ENCODE peak calls at places on chromosomes 1 and 21, in eight cellular contexts. O is brain microvascular endothelial cell, B is dorsolateral prefrontal cortex, N is NB4, R is AG04450, Y is fibroblast of the aortic adventitia, M is cardiac fibroblast, L is astrocyte. T is an unnamed sample.

GRCh38 chr21:45088729-45089128 is 14.3 kb downstream of the ADARB1 start:
- DNase-seq in O (no peak), B (no peak), N (no peak), R (no peak), Y (no peak), M (no peak), L (no peak), T (no peak)

GRCh38 chr1:117093091-117093534 is 28.4 kb downstream of the TRIM45 start:
- DNase-seq in O (peak), B (no peak), N (no peak), R (peak), Y (peak), M (peak), L (peak), T (peak)

GRCh38 chr21:37339527-37339889 is 27.1 kb upstream of the DYRK1A start:
- DNase-seq in O (no peak), B (no peak), N (no peak), R (no peak), Y (peak), M (peak), L (no peak), T (no peak)

GRCh38 chr1:38502772-38503171 is 356.8 kb downstream of the RRAGC start:
- DNase-seq in O (no peak), B (no peak), N (peak), R (no peak), Y (no peak), M (peak), L (no peak), T (no peak)

GRCh38 chr21:15752763-15753407 is 23.1 kb downstream of the USP25 start:
- DNase-seq in O (no peak), B (no peak), N (no peak), R (no peak), Y (no peak), M (no peak), L (no peak), T (no peak)

GRCh38 chr1:90724926-90725325 is 7.8 kb upstream of the BARHL2 start:
- DNase-seq in O (no peak), B (no peak), N (no peak), R (no peak), Y (no peak), M (no peak), L (no peak), T (no peak)

GRCh38 chr1:31934706-31935629 is 3.2 kb downstream of the PTP4A2 start:
- DNase-seq in O (no peak), B (no peak), N (peak), R (no peak), Y (peak), M (peak), L (peak), T (peak)

GRCh38 chr1:93459126-93459525 is 11.2 kb downstream of the FNBP1L start:
- DNase-seq in O (no peak), B (no peak), N (no peak), R (no peak), Y (no peak), M (no peak), L (peak), T (peak)

GRCh38 chr1:200850554-200850953 is 22.2 kb upstream of the GPR25 start:
- DNase-seq in O (no peak), B (no peak), N (no peak), R (no peak), Y (no peak), M (no peak), L (no peak), T (no peak)

GRCh38 chr1:214460304-214460916 is 91.0 kb downstream of the PTPN14 start:
- DNase-seq in O (no peak), B (no peak), N (no peak), R (no peak), Y (no peak), M (no peak), L (no peak), T (no peak)

GRCh38 chr1:205248793-205249601 is 21.3 kb downstream of the TMCC2 start:
- DNase-seq in O (no peak), B (peak), N (no peak), R (peak), Y (peak), M (peak), L (peak), T (no peak)

GRCh38 chr1:241899211-241899610 is 51.2 kb downstream of the EXO1 start:
- DNase-seq in O (no peak), B (no peak), N (no peak), R (no peak), Y (no peak), M (no peak), L (no peak), T (no peak)

GRCh38 chr1:155001438-155001687 is 1.2 kb upstream of the ZBTB7B start:
- DNase-seq in O (no peak), B (no peak), N (no peak), R (no peak), Y (no peak), M (no peak), L (no peak), T (no peak)

GRCh38 chr1:20903452-20903851 is 116.3 kb upstream of the HP1BP3 start:
- DNase-seq in O (peak), B (no peak), N (no peak), R (no peak), Y (no peak), M (peak), L (peak), T (peak)

GRCh38 chr1:68916227-68916853 is 419.5 kb upstream of the DEPDC1 start:
- DNase-seq in O (peak), B (no peak), N (no peak), R (peak), Y (peak), M (peak), L (peak), T (peak)

GRCh38 chr1:217188280-217189235 is 442.3 kb downstream of the GPATCH2 start:
- DNase-seq in O (no peak), B (no peak), N (no peak), R (no peak), Y (peak), M (peak), L (no peak), T (no peak)

GRCh38 chr1:86201321-86201720 is 44.7 kb upstream of the COL24A1 start:
- DNase-seq in O (peak), B (no peak), N (no peak), R (no peak), Y (peak), M (no peak), L (peak), T (no peak)

GRCh38 chr1:12406218-12407021 is 176.6 kb downstream of the VPS13D start:
- DNase-seq in O (peak), B (no peak), N (peak), R (no peak), Y (peak), M (peak), L (peak), T (peak)

GRCh38 chr1:24984300-24984699 is 54.2 kb upstream of the RUNX3 start:
- DNase-seq in O (no peak), B (no peak), N (no peak), R (no peak), Y (no peak), M (no peak), L (no peak), T (no peak)

GRCh38 chr1:207454046-207454964 is at the start of gene CR2:
- DNase-seq in O (no peak), B (peak), N (peak), R (no peak), Y (no peak), M (no peak), L (no peak), T (no peak)

GRCh38 chr1:248589334-248589733 is 8.2 kb downstream of the OR2T10 start:
- DNase-seq in O (no peak), B (no peak), N (no peak), R (no peak), Y (no peak), M (no peak), L (no peak), T (no peak)

GRCh38 chr21:32364387-32364786 is 28.4 kb downstream of the URB1 start:
- DNase-seq in O (no peak), B (no peak), N (no peak), R (no peak), Y (peak), M (no peak), L (no peak), T (no peak)

GRCh38 chr1:37391181-37391949 is 83.0 kb upstream of the ZC3H12A start:
- DNase-seq in O (no peak), B (no peak), N (peak), R (no peak), Y (no peak), M (no peak), L (no peak), T (no peak)

DNA sequence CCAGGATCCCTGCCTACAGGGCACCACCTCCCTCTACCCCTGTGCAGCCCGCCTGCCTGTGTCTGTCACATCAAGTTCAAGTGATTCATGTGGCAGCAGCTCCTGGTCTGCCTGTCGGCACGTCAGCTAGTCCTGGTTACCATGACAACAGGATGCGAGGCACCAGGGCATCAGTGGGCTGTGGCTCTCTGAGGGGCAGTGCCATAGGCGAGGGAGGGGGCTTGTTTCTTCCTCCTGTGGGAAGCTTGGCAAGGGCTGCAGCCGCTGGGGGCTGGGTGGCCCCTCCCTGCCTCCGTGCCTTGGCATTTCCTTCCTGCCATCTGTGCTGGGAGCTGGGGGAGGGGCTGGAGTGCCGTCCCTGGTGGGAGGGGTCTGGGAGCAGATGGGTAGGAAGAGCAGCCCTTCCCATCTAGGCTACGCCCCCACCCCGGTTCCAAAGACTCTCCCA is 43.1 kb downstream of the FOXO6 start:
- DNase-seq in O (peak), B (no peak), N (peak), R (no peak), Y (no peak), M (peak), L (peak), T (no peak)
- H3K4me3 ChIP-seq in O (no peak), B (peak), N (no peak), R (no peak), Y (no peak), M (no peak), L (no peak), T (no peak)

GRCh38 chr1:202287196-202287595 is 54.5 kb downstream of the UBE2T start:
- DNase-seq in O (no peak), B (no peak), N (no peak), R (no peak), Y (no peak), M (no peak), L (no peak), T (no peak)

GRCh38 chr1:202289009-202289408 is 52.7 kb downstream of the UBE2T start:
- DNase-seq in O (no peak), B (no peak), N (peak), R (no peak), Y (no peak), M (no peak), L (no peak), T (no peak)

GRCh38 chr1:202285908-202286307 is 55.8 kb downstream of the UBE2T start:
- DNase-seq in O (no peak), B (no peak), N (no peak), R (no peak), Y (no peak), M (no peak), L (no peak), T (no peak)

GRCh38 chr1:202288177-202288576 is 53.6 kb downstream of the UBE2T start:
- DNase-seq in O (no peak), B (no peak), N (no peak), R (no peak), Y (no peak), M (no peak), L (no peak), T (no peak)

DNA sequence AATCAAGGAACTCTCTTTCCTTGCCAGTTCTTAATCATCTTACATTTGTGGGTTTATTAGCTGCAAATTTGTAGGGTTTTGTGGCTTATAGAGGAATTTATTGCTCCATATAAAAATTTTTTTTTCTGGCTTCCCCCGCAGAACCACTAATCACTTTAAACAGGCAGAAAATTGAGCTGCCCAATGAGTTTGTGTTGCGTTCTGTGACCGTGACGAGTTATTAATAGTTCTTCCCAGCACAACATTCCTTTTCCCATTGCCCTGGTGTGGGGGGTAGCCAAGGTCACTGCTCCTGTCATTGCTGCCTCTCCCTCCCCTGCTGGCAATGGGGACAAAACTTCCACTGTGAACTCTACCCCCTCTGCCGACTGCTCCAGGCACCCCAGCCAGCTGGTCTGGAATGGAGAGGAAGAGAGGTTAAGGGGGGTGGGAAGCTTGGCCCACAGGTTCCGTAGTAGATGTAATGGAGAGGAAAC is 55.1 kb downstream of the UBE2T start:
- DNase-seq in O (no peak), B (no peak), N (no peak), R (no peak), Y (peak), M (peak), L (peak), T (peak)
- TF ChIP-seq CTCF in O (peak), B (no peak), N (no peak), R (no peak), Y (no peak), M (no peak), L (no peak), T (no peak)

GRCh38 chr21:26047279-26047967 is 123.1 kb downstream of the APP start:
- DNase-seq in O (no peak), B (no peak), N (no peak), R (no peak), Y (no peak), M (no peak), L (no peak), T (no peak)

GRCh38 chr21:26041441-26042180 is 129.0 kb downstream of the APP start:
- DNase-seq in O (peak), B (no peak), N (no peak), R (no peak), Y (peak), M (peak), L (peak), T (peak)

GRCh38 chr21:26043891-26044290 is 126.7 kb downstream of the APP start:
- DNase-seq in O (no peak), B (no peak), N (no peak), R (no peak), Y (no peak), M (no peak), L (no peak), T (no peak)

DNA sequence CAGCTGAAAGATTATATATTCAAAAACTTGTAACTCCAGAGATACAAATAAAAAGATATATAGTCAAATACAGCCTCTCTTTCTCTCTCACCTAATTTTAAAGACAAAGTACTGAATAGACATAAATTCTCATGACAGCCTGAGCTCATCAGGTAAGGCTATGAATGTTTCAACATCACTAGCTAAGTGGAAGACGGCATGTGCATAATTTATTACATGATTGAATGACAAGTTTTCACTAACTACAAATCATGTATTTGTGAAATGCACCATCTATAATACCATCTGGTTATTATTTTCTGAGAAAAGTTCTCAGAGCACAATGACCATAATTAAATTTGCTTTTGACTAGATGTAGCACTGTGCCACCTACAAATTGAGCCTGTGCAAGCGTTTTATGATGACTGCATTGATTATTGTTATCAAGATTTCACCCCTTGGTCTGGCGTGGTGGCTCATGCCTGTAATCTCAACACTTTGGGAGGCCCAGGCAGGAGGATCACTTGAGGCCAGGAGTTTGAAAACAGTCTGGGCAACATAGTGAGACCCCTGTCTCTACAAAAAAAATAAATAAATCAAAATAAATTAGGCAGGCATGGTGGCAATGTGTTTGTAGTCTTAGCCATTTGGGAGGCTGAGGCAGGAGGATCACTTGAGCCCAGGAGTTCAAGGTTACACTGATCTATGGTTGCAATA is 128.2 kb downstream of the APP start:
- DNase-seq in O (no peak), B (no peak), N (no peak), R (no peak), Y (no peak), M (no peak), L (no peak), T (no peak)
- H3K4me3 ChIP-seq in O (no peak), B (no peak), N (no peak), R (no peak), Y (no peak), M (no peak), L (no peak), T (no peak)

DNA sequence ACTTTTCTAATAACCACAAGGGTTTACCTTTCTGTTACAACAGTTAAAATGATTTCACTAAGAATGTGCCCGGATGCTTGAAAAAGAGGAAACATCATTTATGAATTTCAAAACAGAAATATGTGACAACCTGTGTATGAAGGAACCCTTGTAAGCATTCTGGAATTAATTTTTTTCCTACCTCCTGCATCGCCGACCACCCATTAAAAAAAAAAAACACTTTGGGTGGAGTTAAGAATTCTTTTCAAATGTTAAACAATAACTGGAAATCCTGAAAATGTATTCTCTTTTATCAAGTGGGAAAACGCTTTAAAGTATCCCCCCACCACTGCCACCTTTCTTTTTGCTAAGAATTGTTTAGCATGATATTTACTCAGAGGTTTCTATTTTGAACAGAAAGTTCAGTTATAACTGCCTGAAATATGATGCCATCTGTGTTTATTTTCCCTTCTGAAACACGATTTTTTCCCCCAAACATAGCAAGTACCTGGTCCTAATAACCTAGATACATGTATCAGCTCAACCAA is 9.0 kb downstream of the CYYR1 start:
- DNase-seq in O (no peak), B (no peak), N (no peak), R (no peak), Y (no peak), M (no peak), L (no peak), T (no peak)
- TF ChIP-seq CTCF in O (no peak), B (no peak), N (no peak), R (no peak), Y (no peak), M (no peak), L (no peak), T (no peak)

GRCh38 chr1:45867697-45868346 is 64.4 kb downstream of the MAST2 start:
- DNase-seq in O (no peak), B (no peak), N (no peak), R (no peak), Y (no peak), M (no peak), L (no peak), T (no peak)

GRCh38 chr1:45863117-45863670 is 59.8 kb downstream of the MAST2 start:
- DNase-seq in O (no peak), B (no peak), N (no peak), R (no peak), Y (no peak), M (peak), L (no peak), T (no peak)

GRCh38 chr1:45862008-45862407 is 58.6 kb downstream of the MAST2 start:
- DNase-seq in O (no peak), B (no peak), N (no peak), R (no peak), Y (no peak), M (no peak), L (no peak), T (no peak)

GRCh38 chr1:45864124-45864721 is 60.8 kb downstream of the MAST2 start:
- DNase-seq in O (no peak), B (no peak), N (no peak), R (no peak), Y (no peak), M (peak), L (no peak), T (peak)

GRCh38 chr1:45864765-45865164 is 61.4 kb downstream of the MAST2 start:
- DNase-seq in O (no peak), B (no peak), N (no peak), R (no peak), Y (no peak), M (peak), L (no peak), T (peak)
- H3K4me3 ChIP-seq in O (peak), B (peak), N (no peak), R (peak), Y (no peak), M (peak), L (peak), T (peak)

DNA sequence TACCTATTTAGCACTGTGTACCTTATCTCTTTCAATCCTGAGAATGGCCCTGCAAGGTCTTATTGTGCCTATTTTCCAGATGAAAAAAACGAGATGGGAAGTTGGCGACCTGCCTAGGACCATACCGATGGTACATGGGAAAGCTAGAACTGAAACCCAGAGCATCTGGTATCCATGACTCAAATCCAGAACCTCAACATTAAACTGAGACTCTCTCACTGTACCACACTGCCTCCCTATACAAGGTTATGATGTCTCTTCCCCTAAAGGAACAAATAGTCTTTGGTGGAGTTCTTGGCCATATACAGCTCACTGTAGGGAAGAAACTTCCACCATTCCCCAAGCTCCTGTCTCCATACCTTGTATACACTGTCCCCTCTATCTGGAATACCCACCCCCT is 110.7 kb downstream of the TNR start:
- DNase-seq in O (no peak), B (no peak), N (no peak), R (no peak), Y (no peak), M (no peak), L (no peak), T (no peak)
- TF ChIP-seq CTCF in O (no peak), B (no peak), N (no peak), R (no peak), Y (no peak), M (no peak), L (no peak), T (no peak)